ENCODE peak calls at places on chromosomes 3 and 15, in six cellular contexts. A is tibial artery, B is A549, Q is Caco-2, E is astrocyte, S is transverse colon. W is an unnamed sample.

GRCh38 chr3:25910997-25911396 is 121.1 kb downstream of the OXSM start:
- DNase-seq in Q (no peak), A (no peak), S (peak; percentile 44), E (no peak), B (no peak), W (no peak)

GRCh38 chr3:175386630-175387029 is 527.5 kb downstream of the NAALADL2 start:
- DNase-seq in S (no peak), E (peak; percentile 99), A (no peak), Q (no peak), B (peak; percentile 1), W (no peak)

GRCh38 chr15:51825701-51826100 is 3.8 kb upstream of the TMOD3 start:
- DNase-seq in A (no peak), S (no peak), E (no peak), Q (no peak), B (no peak), W (no peak)

GRCh38 chr3:134085034-134085775 is 55.5 kb upstream of the SLCO2A1 start:
- DNase-seq in E (no peak), B (no peak), A (no peak), S (no peak), Q (no peak), W (no peak)

GRCh38 chr15:75869446-75869845 is 26.2 kb downstream of the UBE2Q2 start:
- DNase-seq in E (no peak), S (no peak), A (no peak), Q (no peak), B (no peak), W (no peak)

GRCh38 chr3:81531256-81531655 is 230.2 kb downstream of the GBE1 start:
- DNase-seq in E (no peak), Q (no peak), S (no peak), A (no peak), B (no peak), W (no peak)

GRCh38 chr3:10467904-10468610 is 37.3 kb downstream of the ATP2B2 start:
- DNase-seq in Q (no peak), A (no peak), S (no peak), E (no peak), B (no peak), W (no peak)

GRCh38 chr3:169923189-169923588 is 11.8 kb downstream of the SAMD7 start:
- DNase-seq in B (no peak), A (no peak), Q (no peak), S (peak; percentile 89), E (peak; percentile 2), W (no peak)

GRCh38 chr3:42216820-42217416 is 49.1 kb downstream of the CCK start:
- DNase-seq in A (no peak), S (no peak), B (no peak), E (no peak), Q (no peak), W (no peak)

GRCh38 chr3:105791134-105791533 is 77.7 kb downstream of the CBLB start:
- DNase-seq in E (peak; percentile 70), A (no peak), Q (no peak), S (no peak), B (no peak), W (no peak)

GRCh38 chr3:47057212-47057671 is 77.8 kb downstream of the NBEAL2 start:
- DNase-seq in Q (no peak), A (no peak), S (no peak), B (no peak), E (peak; percentile 69), W (no peak)

GRCh38 chr3:134008630-134009156 is 21.0 kb downstream of the SLCO2A1 start:
- DNase-seq in E (peak; percentile 98), Q (no peak), A (no peak), S (no peak), B (no peak), W (no peak)

GRCh38 chr3:132343018-132343612 is 25.9 kb downstream of the ACP3 start:
- DNase-seq in B (peak; percentile 8), A (peak; percentile 42), Q (peak; percentile 33), E (peak; percentile 37), S (peak; percentile 17), W (peak; percentile 45)

GRCh38 chr15:38647683-38648082 is 83.1 kb upstream of the RASGRP1 start:
- DNase-seq in E (peak; percentile 4), B (peak; percentile 20), S (no peak), A (no peak), Q (no peak), W (no peak)

GRCh38 chr3:17846466-17846865 is 104.0 kb upstream of the TBC1D5 start:
- DNase-seq in B (no peak), A (no peak), Q (no peak), E (no peak), S (no peak), W (no peak)

GRCh38 chr3:45962033-45962432 is 18.8 kb downstream of the CXCR6 start:
- DNase-seq in E (no peak), B (no peak), S (no peak), Q (no peak), A (no peak), W (no peak)

GRCh38 chr3:27553868-27554540 is 69.8 kb upstream of the SLC4A7 start:
- DNase-seq in S (no peak), B (no peak), A (no peak), E (no peak), Q (no peak), W (no peak)

GRCh38 chr15:70198441-70199123 is 100.9 kb upstream of the TLE3 start:
- DNase-seq in B (no peak), S (no peak), Q (no peak), E (peak; percentile 31), A (no peak), W (no peak)

GRCh38 chr15:43969802-43970375 is 143.1 kb downstream of the WDR76 start:
- DNase-seq in E (no peak), Q (no peak), A (no peak), S (no peak), B (no peak), W (no peak)

GRCh38 chr15:98853161-98853560 is 154.4 kb downstream of the PGPEP1L start:
- DNase-seq in A (peak; percentile 88), E (peak; percentile 92), B (peak; percentile 84), Q (peak; percentile 79), S (peak; percentile 95), W (peak; percentile 81)

GRCh38 chr3:126267169-126267975 is 87.0 kb upstream of the ALDH1L1 start:
- DNase-seq in Q (peak; percentile 94), S (peak; percentile 49), A (peak; percentile 84), B (peak; percentile 28), E (peak; percentile 87), W (no peak)

GRCh38 chr3:120021523-120021922 is 72.7 kb downstream of the GSK3B start:
- DNase-seq in Q (no peak), B (no peak), A (no peak), E (peak; percentile 36), S (no peak), W (no peak)

GRCh38 chr3:123568034-123568433 is 16.8 kb downstream of the HACD2 start:
- DNase-seq in B (no peak), A (no peak), E (no peak), S (no peak), Q (no peak), W (no peak)

GRCh38 chr3:30747771-30748281 is 141.4 kb downstream of the TGFBR2 start:
- DNase-seq in A (no peak), S (no peak), E (peak; percentile 89), Q (no peak), B (peak; percentile 41), W (no peak)

DNA sequence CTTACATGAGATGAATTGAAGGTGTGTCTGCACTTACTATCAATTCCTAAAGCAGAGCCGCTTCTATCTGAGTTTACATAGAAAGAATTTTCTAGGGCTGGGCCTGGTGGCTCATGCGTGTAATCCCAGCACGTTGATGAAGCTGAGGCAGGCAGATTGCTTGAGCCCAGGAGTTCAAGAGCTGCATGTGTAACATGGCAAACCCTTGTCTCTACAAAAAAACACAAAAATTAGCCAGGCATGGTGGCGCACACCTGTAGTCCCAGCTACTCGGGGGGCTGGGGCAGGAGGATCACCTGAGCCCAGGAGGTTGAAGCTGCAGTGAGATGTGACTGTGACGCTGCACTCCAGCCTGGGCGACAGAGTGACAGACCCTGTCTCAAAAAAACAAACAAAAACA is 18.1 kb upstream of the ATP13A3 start:
- DNase-seq in S (no peak), B (no peak), E (no peak), Q (no peak), A (no peak), W (no peak)
- TF ChIP-seq CTCF in S (no peak), B (no peak), E (no peak), Q (no peak), A (no peak), W (no peak)

GRCh38 chr3:38713121-38713520 is 63.6 kb upstream of the SCN5A start:
- DNase-seq in S (no peak), B (no peak), Q (no peak), A (no peak), E (no peak), W (no peak)

GRCh38 chr3:38711321-38711720 is 61.8 kb upstream of the SCN5A start:
- DNase-seq in A (no peak), Q (no peak), B (no peak), S (no peak), E (no peak), W (no peak)

GRCh38 chr3:38706961-38707360 is 57.5 kb upstream of the SCN5A start:
- DNase-seq in S (no peak), B (no peak), E (no peak), A (no peak), Q (no peak), W (no peak)

GRCh38 chr3:38702231-38702630 is 52.7 kb upstream of the SCN5A start:
- DNase-seq in A (no peak), Q (no peak), S (no peak), B (no peak), E (no peak), W (no peak)

GRCh38 chr3:38707730-38708129 is 58.2 kb upstream of the SCN5A start:
- DNase-seq in Q (no peak), E (no peak), B (no peak), A (no peak), S (no peak), W (no peak)
- TF ChIP-seq CTCF in Q (peak; percentile 31), E (no peak), B (no peak), A (no peak), S (no peak), W (no peak)

GRCh38 chr15:73265536-73266153 is 103.1 kb downstream of the HCN4 start:
- DNase-seq in E (peak; percentile 27), A (peak; percentile 27), Q (peak; percentile 58), S (peak; percentile 11), B (peak; percentile 66), W (no peak)
- TF ChIP-seq CTCF in E (peak; percentile 74), A (peak; percentile 43), Q (peak; percentile 83), S (peak; percentile 43), B (peak; percentile 75), W (peak; percentile 76)

DNA sequence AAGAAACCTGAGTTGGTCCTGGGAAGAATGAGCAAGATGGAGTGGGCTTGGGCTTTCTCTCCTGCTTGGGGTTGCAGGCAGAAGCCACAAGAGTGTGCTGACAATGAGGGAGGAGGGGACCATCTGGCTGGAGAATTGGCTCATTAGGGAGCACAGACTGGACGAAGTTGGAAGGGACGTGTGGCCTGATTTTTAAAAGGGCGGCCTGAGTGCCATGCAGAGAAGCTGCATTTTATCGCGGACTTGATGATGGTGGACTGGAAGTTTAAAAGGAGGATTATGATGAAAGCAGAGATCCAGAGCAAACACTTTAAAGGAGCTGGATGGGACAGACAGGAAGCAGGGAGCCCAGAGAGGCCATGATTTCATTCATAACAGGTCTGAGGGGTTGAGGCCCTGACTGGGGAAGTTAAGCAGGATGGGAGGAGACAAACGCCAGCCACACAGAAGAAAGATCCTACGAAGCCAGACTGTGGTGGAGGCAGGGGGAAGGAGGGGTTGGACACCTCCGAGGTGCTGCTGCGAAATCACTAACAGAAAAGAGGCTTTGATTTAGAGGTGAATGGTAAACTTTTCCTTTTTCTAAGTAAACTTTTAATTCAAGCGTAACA is 23.6 kb downstream of the TLNRD1 start:
- DNase-seq in B (no peak), Q (no peak), A (no peak), S (no peak), E (no peak), W (peak; percentile 59)
- TF ChIP-seq CTCF in B (no peak), Q (no peak), A (no peak), S (no peak), E (no peak), W (no peak)